ENCODE peak calls at places on chromosomes 6 and 20, in five cellular contexts. One of them, this sample, is unnamed.

GRCh38 chr6:80523531-80523970 is 417.1 kb downstream of the BCKDHB start:
- DNase-seq in heart right ventricle: peak
- DNase-seq in breast epithelium: no peak
- DNase-seq in brain microvascular endothelial cell: no peak
- DNase-seq in Calu3: no peak
- DNase-seq in this sample: no peak

GRCh38 chr20:36461600-36462439 is 79.5 kb upstream of the MYL9 start:
- DNase-seq in heart right ventricle: peak
- DNase-seq in breast epithelium: peak
- DNase-seq in brain microvascular endothelial cell: peak
- DNase-seq in Calu3: peak
- DNase-seq in this sample: peak

GRCh38 chr6:25428758-25429317 is 149.7 kb downstream of the CARMIL1 start:
- DNase-seq in heart right ventricle: no peak
- DNase-seq in breast epithelium: no peak
- DNase-seq in brain microvascular endothelial cell: no peak
- DNase-seq in Calu3: no peak
- DNase-seq in this sample: no peak

GRCh38 chr20:31684153-31685003 is 38.3 kb downstream of the BCL2L1 start:
- DNase-seq in heart right ventricle: no peak
- DNase-seq in breast epithelium: no peak
- DNase-seq in brain microvascular endothelial cell: no peak
- DNase-seq in Calu3: no peak
- DNase-seq in this sample: no peak

GRCh38 chr6:110859335-110859792 is 15.2 kb upstream of the AMD1 start:
- DNase-seq in heart right ventricle: peak
- DNase-seq in breast epithelium: no peak
- DNase-seq in brain microvascular endothelial cell: no peak
- DNase-seq in Calu3: no peak
- DNase-seq in this sample: no peak

GRCh38 chr6:73655341-73655917 is 1.6 kb upstream of the SLC17A5 start:
- DNase-seq in heart right ventricle: no peak
- DNase-seq in breast epithelium: no peak
- DNase-seq in brain microvascular endothelial cell: no peak
- DNase-seq in Calu3: no peak
- DNase-seq in this sample: no peak

GRCh38 chr6:35640017-35640664 is 48.6 kb downstream of the FKBP5 start:
- DNase-seq in heart right ventricle: no peak
- DNase-seq in breast epithelium: no peak
- DNase-seq in brain microvascular endothelial cell: no peak
- DNase-seq in Calu3: no peak
- DNase-seq in this sample: no peak

GRCh38 chr6:25442898-25443297 is 163.7 kb downstream of the CARMIL1 start:
- DNase-seq in heart right ventricle: no peak
- DNase-seq in breast epithelium: no peak
- DNase-seq in brain microvascular endothelial cell: no peak
- DNase-seq in Calu3: no peak
- DNase-seq in this sample: no peak

GRCh38 chr6:13307508-13307995 is 20.8 kb downstream of the TBC1D7 start:
- DNase-seq in heart right ventricle: no peak
- DNase-seq in breast epithelium: no peak
- DNase-seq in brain microvascular endothelial cell: peak
- DNase-seq in Calu3: no peak
- DNase-seq in this sample: peak

GRCh38 chr6:165967768-165968408 is 199.8 kb downstream of the TBXT start:
- DNase-seq in heart right ventricle: no peak
- DNase-seq in breast epithelium: no peak
- DNase-seq in brain microvascular endothelial cell: no peak
- DNase-seq in Calu3: no peak
- DNase-seq in this sample: peak

GRCh38 chr6:152478377-152479010 is 158.7 kb downstream of the SYNE1 start:
- DNase-seq in heart right ventricle: no peak
- DNase-seq in breast epithelium: no peak
- DNase-seq in brain microvascular endothelial cell: no peak
- DNase-seq in Calu3: no peak
- DNase-seq in this sample: no peak

GRCh38 chr6:108755257-108756240 is 92.7 kb upstream of the ARMC2 start:
- DNase-seq in heart right ventricle: no peak
- DNase-seq in breast epithelium: no peak
- DNase-seq in brain microvascular endothelial cell: no peak
- DNase-seq in Calu3: no peak
- DNase-seq in this sample: no peak

GRCh38 chr20:56778765-56779195 is 149.7 kb downstream of the TFAP2C start:
- DNase-seq in heart right ventricle: peak
- DNase-seq in breast epithelium: no peak
- DNase-seq in brain microvascular endothelial cell: peak
- DNase-seq in Calu3: peak
- DNase-seq in this sample: peak

GRCh38 chr6:61134028-61134427 is 1152.0 kb downstream of the KHDRBS2 start:
- DNase-seq in heart right ventricle: no peak
- DNase-seq in breast epithelium: no peak
- DNase-seq in brain microvascular endothelial cell: no peak
- DNase-seq in Calu3: no peak
- DNase-seq in this sample: no peak

GRCh38 chr6:163711615-163712568 is 297.4 kb downstream of the QKI start:
- DNase-seq in heart right ventricle: peak
- DNase-seq in breast epithelium: peak
- DNase-seq in brain microvascular endothelial cell: no peak
- DNase-seq in Calu3: no peak
- DNase-seq in this sample: no peak

GRCh38 chr6:101401792-101402617 is 8.5 kb downstream of the GRIK2 start:
- DNase-seq in heart right ventricle: no peak
- DNase-seq in breast epithelium: no peak
- DNase-seq in brain microvascular endothelial cell: no peak
- DNase-seq in Calu3: no peak
- DNase-seq in this sample: no peak

GRCh38 chr6:44264154-44265002 is 973 bp downstream of the NFKBIE start:
- DNase-seq in heart right ventricle: no peak
- DNase-seq in breast epithelium: no peak
- DNase-seq in brain microvascular endothelial cell: no peak
- DNase-seq in Calu3: peak
- DNase-seq in this sample: no peak

GRCh38 chr20:2378893-2379292 is 1.8 kb upstream of the TGM6 start:
- DNase-seq in heart right ventricle: no peak
- DNase-seq in breast epithelium: no peak
- DNase-seq in brain microvascular endothelial cell: no peak
- DNase-seq in Calu3: no peak
- DNase-seq in this sample: no peak

GRCh38 chr20:2093200-2093781 is 8.3 kb upstream of the STK35 start:
- DNase-seq in heart right ventricle: no peak
- DNase-seq in breast epithelium: no peak
- DNase-seq in brain microvascular endothelial cell: no peak
- DNase-seq in Calu3: peak
- DNase-seq in this sample: peak

GRCh38 chr20:3716195-3716834 is 3.9 kb upstream of the SIGLEC1 start:
- DNase-seq in heart right ventricle: peak
- DNase-seq in breast epithelium: no peak
- DNase-seq in brain microvascular endothelial cell: peak
- DNase-seq in Calu3: peak
- DNase-seq in this sample: peak

GRCh38 chr20:4038047-4038459 is 22.7 kb upstream of the RNF24 start:
- DNase-seq in heart right ventricle: peak
- DNase-seq in breast epithelium: peak
- DNase-seq in brain microvascular endothelial cell: peak
- DNase-seq in Calu3: peak
- DNase-seq in this sample: peak

GRCh38 chr6:87922947-87923330 is 124.7 kb upstream of the SPACA1 start:
- DNase-seq in heart right ventricle: no peak
- DNase-seq in breast epithelium: no peak
- DNase-seq in brain microvascular endothelial cell: no peak
- DNase-seq in Calu3: no peak
- DNase-seq in this sample: no peak

GRCh38 chr6:467671-468082 is 76.1 kb downstream of the IRF4 start:
- DNase-seq in heart right ventricle: no peak
- DNase-seq in breast epithelium: no peak
- DNase-seq in brain microvascular endothelial cell: no peak
- DNase-seq in Calu3: no peak
- DNase-seq in this sample: no peak

GRCh38 chr20:11178946-11179654 is 505.3 kb upstream of the JAG1 start:
- DNase-seq in heart right ventricle: no peak
- DNase-seq in breast epithelium: no peak
- DNase-seq in brain microvascular endothelial cell: peak
- DNase-seq in Calu3: peak
- DNase-seq in this sample: peak

GRCh38 chr6:157710604-157711003 is 112.4 kb upstream of the SNX9 start:
- DNase-seq in heart right ventricle: no peak
- DNase-seq in breast epithelium: no peak
- DNase-seq in brain microvascular endothelial cell: no peak
- DNase-seq in Calu3: no peak
- DNase-seq in this sample: peak

GRCh38 chr20:47515843-47516242 is 14.2 kb downstream of the NCOA3 start:
- DNase-seq in heart right ventricle: no peak
- DNase-seq in breast epithelium: no peak
- DNase-seq in brain microvascular endothelial cell: no peak
- DNase-seq in Calu3: no peak
- DNase-seq in this sample: no peak

GRCh38 chr20:47524385-47524784 is 22.7 kb downstream of the NCOA3 start:
- DNase-seq in heart right ventricle: no peak
- DNase-seq in breast epithelium: no peak
- DNase-seq in brain microvascular endothelial cell: no peak
- DNase-seq in Calu3: no peak
- DNase-seq in this sample: no peak

GRCh38 chr20:47527004-47527800 is 25.5 kb downstream of the NCOA3 start:
- DNase-seq in heart right ventricle: no peak
- DNase-seq in breast epithelium: no peak
- DNase-seq in brain microvascular endothelial cell: no peak
- DNase-seq in Calu3: no peak
- DNase-seq in this sample: no peak

DNA sequence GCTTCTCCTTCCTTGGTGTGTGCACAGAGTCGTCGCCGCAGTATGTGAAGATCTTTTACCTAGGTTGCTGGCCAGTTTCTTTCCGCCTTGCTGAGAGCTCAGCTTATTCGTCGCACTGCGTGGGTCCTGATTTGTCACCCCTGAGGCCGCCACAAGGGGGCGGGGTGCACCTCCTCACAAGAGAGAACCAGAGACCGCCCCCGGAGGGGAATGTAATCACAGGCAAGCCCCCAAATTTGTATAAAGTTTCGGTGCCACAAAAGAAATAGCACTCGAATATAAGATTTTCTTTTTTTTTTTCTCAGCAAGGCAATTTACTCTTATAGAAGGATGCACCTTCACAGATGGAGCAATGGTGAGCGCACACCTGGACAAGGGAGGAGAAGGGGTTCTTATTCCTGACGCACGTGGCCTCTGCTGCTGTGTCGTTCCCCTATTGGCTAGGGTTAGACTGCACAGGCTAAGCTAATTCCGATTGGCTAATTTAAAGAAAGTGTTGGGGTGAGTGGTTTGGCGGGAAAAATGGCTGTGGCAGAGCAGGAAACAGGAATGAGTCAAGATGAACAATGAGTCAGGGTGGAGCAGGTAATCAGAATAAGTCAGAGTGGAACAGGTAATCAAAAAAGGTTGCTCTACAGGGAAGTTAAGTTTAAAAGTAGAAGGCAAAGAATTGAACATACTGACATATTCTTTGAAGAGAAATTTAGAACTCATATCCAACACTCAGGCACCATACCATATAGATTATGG is 19.5 kb downstream of the NCOA3 start:
- DNase-seq in heart right ventricle: no peak
- DNase-seq in breast epithelium: no peak
- DNase-seq in brain microvascular endothelial cell: no peak
- DNase-seq in Calu3: no peak
- DNase-seq in this sample: no peak
- TF ChIP-seq CTCF in heart right ventricle: peak
- TF ChIP-seq CTCF in breast epithelium: no peak
- TF ChIP-seq CTCF in brain microvascular endothelial cell: peak
- TF ChIP-seq CTCF in Calu3: peak
- TF ChIP-seq CTCF in this sample: no peak

GRCh38 chr20:62529916-62530642 is 54.3 kb upstream of the GATA5 start:
- DNase-seq in heart right ventricle: no peak
- DNase-seq in breast epithelium: no peak
- DNase-seq in brain microvascular endothelial cell: no peak
- DNase-seq in Calu3: no peak
- DNase-seq in this sample: no peak
- TF ChIP-seq CTCF in heart right ventricle: no peak
- TF ChIP-seq CTCF in breast epithelium: no peak
- TF ChIP-seq CTCF in brain microvascular endothelial cell: no peak
- TF ChIP-seq CTCF in Calu3: no peak
- TF ChIP-seq CTCF in this sample: no peak

GRCh38 chr6:40780626-40781025 is 193.5 kb upstream of the LRFN2 start:
- DNase-seq in heart right ventricle: no peak
- DNase-seq in breast epithelium: no peak
- DNase-seq in brain microvascular endothelial cell: no peak
- DNase-seq in Calu3: no peak
- DNase-seq in this sample: no peak

GRCh38 chr6:40778918-40779317 is 191.8 kb upstream of the LRFN2 start:
- DNase-seq in heart right ventricle: no peak
- DNase-seq in breast epithelium: no peak
- DNase-seq in brain microvascular endothelial cell: no peak
- DNase-seq in Calu3: no peak
- DNase-seq in this sample: no peak

GRCh38 chr6:40779399-40779798 is 192.2 kb upstream of the LRFN2 start:
- DNase-seq in heart right ventricle: no peak
- DNase-seq in breast epithelium: no peak
- DNase-seq in brain microvascular endothelial cell: peak
- DNase-seq in Calu3: no peak
- DNase-seq in this sample: peak

GRCh38 chr6:40778186-40778585 is 191.0 kb upstream of the LRFN2 start:
- DNase-seq in heart right ventricle: no peak
- DNase-seq in breast epithelium: no peak
- DNase-seq in brain microvascular endothelial cell: no peak
- DNase-seq in Calu3: no peak
- DNase-seq in this sample: peak

GRCh38 chr6:40774932-40775331 is 187.8 kb upstream of the LRFN2 start:
- DNase-seq in heart right ventricle: no peak
- DNase-seq in breast epithelium: no peak
- DNase-seq in brain microvascular endothelial cell: no peak
- DNase-seq in Calu3: no peak
- DNase-seq in this sample: no peak
- TF ChIP-seq CTCF in heart right ventricle: no peak
- TF ChIP-seq CTCF in breast epithelium: no peak
- TF ChIP-seq CTCF in brain microvascular endothelial cell: no peak
- TF ChIP-seq CTCF in Calu3: no peak
- TF ChIP-seq CTCF in this sample: no peak

DNA sequence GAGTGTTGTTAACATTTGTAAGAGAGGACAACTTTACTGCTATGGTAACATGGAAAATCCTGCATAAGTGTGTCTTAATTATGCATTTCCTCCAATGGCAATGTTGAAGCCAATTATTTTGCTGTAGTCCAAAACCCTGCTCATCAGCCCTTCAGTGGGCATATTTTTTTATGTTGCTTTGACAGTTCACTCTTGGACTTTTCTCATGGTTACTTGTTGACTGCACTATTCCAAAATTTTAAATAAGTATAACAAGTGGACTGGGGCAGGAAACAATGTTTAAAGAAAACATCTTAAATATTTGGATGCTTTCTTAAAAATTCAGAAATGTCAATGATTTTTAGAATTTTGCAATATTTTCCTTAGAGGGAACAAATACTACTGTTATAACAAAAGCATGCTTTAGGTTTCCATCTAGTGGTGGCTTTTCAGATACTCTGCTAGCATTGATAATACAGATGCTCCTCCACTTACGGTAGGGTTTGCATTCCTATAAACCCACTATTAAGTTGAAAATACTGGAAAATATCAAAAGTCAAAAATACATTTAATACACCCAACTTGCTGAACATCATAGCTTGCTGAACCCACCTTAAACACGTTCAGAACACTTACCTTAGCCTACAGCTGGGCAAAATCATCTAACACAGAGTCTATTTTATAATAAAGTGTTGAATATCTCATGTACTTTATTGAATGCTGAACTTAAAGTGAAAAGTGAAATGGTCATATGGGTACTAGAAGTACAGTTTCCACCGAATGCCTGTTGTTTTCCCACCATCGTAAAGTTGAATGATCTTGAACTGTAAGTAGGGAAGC is 86.4 kb downstream of the ADGRG6 start:
- DNase-seq in heart right ventricle: no peak
- DNase-seq in breast epithelium: no peak
- DNase-seq in brain microvascular endothelial cell: peak
- DNase-seq in Calu3: no peak
- DNase-seq in this sample: peak
- TF ChIP-seq CTCF in heart right ventricle: peak
- TF ChIP-seq CTCF in breast epithelium: peak
- TF ChIP-seq CTCF in brain microvascular endothelial cell: peak
- TF ChIP-seq CTCF in Calu3: no peak
- TF ChIP-seq CTCF in this sample: peak